ENCODE peak calls at places on chromosomes 13 and 19, in four cellular contexts. V is GM12878, Q is H1, A is HepG2. M is an unnamed sample.

GRCh38 chr13:97629601-97630272 is 195.8 kb downstream of the RAP2A start:
- DNase-seq in V (no peak), Q (no peak), A (no peak), M (no peak)

GRCh38 chr19:48249502-48250014 is 6.2 kb downstream of the CARD8 start:
- DNase-seq in V (peak), Q (no peak), A (no peak), M (no peak)

GRCh38 chr13:37868691-37869505 is 674 bp downstream of the TRPC4 start:
- DNase-seq in V (no peak), Q (peak), A (no peak), M (no peak)

GRCh38 chr13:41054919-41055619 is 6.2 kb upstream of the WBP4 start:
- DNase-seq in V (no peak), Q (no peak), A (peak), M (no peak)

GRCh38 chr13:101258071-101258470 is 158.2 kb downstream of the NALCN start:
- DNase-seq in V (peak), Q (no peak), A (peak), M (peak)

GRCh38 chr19:28466107-28467045 is 746.6 kb downstream of the UQCRFS1 start:
- DNase-seq in V (no peak), Q (peak), A (peak), M (peak)

GRCh38 chr13:49652691-49653305 is 24.5 kb downstream of the ARL11 start:
- DNase-seq in V (no peak), Q (peak), A (peak), M (no peak)

GRCh38 chr13:33126909-33127607 is 110.8 kb downstream of the KL start:
- DNase-seq in V (no peak), Q (no peak), A (no peak), M (no peak)

GRCh38 chr13:93951153-93951552 is 528.3 kb downstream of the DCT start:
- DNase-seq in V (no peak), Q (no peak), A (no peak), M (no peak)

GRCh38 chr19:1411255-1412191 is 4.1 kb downstream of the DAZAP1 start:
- DNase-seq in V (no peak), Q (no peak), A (no peak), M (no peak)
- TF ChIP-seq SUZ12 in V (no peak), Q (no peak), A (no peak), M (no peak)

GRCh38 chr13:72390909-72391308 is 336.5 kb downstream of the MZT1 start:
- DNase-seq in V (no peak), Q (no peak), A (peak), M (no peak)
- TF ChIP-seq ZNF274 in V (no peak), Q (no peak), A (no peak), M (no peak)

DNA sequence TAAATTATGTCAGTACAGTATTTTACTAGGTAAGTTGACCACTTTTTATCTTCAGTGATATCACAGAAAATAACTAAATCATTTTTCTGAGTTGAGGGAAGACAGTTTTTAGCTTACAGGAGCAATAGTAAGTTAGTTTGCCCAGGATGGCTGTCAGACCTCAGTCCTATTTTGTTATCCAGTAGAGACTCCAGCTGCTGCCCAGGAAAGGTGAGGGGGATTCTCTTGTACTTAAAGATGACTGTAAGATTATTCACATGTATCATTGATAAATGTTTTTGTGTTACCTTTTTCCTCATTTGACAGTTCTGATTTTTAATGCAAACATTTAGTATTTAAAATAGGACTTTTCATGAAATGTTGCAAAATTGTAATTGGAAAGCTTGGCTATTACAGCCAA is 14.5 kb upstream of the GPR183 start:
- DNase-seq in V (no peak), Q (no peak), A (no peak), M (no peak)
- TF ChIP-seq SUZ12 in V (no peak), Q (no peak), A (no peak), M (no peak)

GRCh38 chr13:112161441-112162301 is 94.7 kb downstream of the SOX1 start:
- DNase-seq in V (no peak), Q (peak), A (peak), M (peak)
- TF ChIP-seq ZNF274 in V (no peak), Q (no peak), A (no peak), M (no peak)

M was measured in NT2/D1.